ENCODE peak calls at places on chromosomes 5 and 9, in seven cellular contexts. W is stomach, F is tibial nerve, T is H1, K is transverse colon, X is K562, I is SK-N-SH. E is an unnamed sample.

GRCh38 chr9:115636596-115636995 is 517.0 kb upstream of the PAPPA start:
- DNase-seq in K (no peak), I (no peak), T (no peak), F (no peak), X (no peak), W (no peak), E (no peak)

GRCh38 chr9:93120846-93121315 is 13.2 kb downstream of the NINJ1 start:
- DNase-seq in W (no peak), X (no peak), I (no peak), T (no peak), K (no peak), F (no peak), E (no peak)

GRCh38 chr5:6712136-6712581 is 1.1 kb upstream of the TENT4A start:
- DNase-seq in X (peak), K (peak), F (peak), W (peak), T (peak), I (peak), E (no peak)

GRCh38 chr9:91900057-91900816 is 49.8 kb downstream of the ROR2 start:
- DNase-seq in W (no peak), X (peak), F (no peak), I (peak), T (no peak), K (no peak), E (no peak)

GRCh38 chr9:89869774-89870173 is 265.0 kb downstream of the GADD45G start:
- DNase-seq in T (no peak), W (no peak), K (no peak), X (no peak), F (no peak), I (no peak), E (no peak)

GRCh38 chr9:69104830-69105527 is 69.1 kb upstream of the TJP2 start:
- DNase-seq in T (peak), W (peak), K (peak), F (no peak), I (no peak), X (no peak), E (no peak)

GRCh38 chr9:105299190-105299854 is 54.9 kb downstream of the SLC44A1 start:
- DNase-seq in K (peak), F (no peak), I (no peak), T (no peak), W (peak), X (peak), E (no peak)

GRCh38 chr5:126917918-126918623 is 112.3 kb downstream of the MARCHF3 start:
- DNase-seq in W (no peak), K (no peak), I (peak), T (no peak), F (no peak), X (peak), E (no peak)

GRCh38 chr5:126568206-126568755 is 26.7 kb downstream of the ALDH7A1 start:
- DNase-seq in W (peak), X (no peak), I (no peak), T (no peak), K (no peak), F (no peak), E (no peak)

GRCh38 chr5:110903966-110904365 is 165.2 kb downstream of the SLC25A46 start:
- DNase-seq in F (no peak), I (no peak), T (no peak), K (no peak), X (no peak), W (no peak), E (no peak)

GRCh38 chr9:80968611-80969010 is 720.7 kb downstream of the TLE1 start:
- DNase-seq in I (no peak), K (no peak), F (no peak), W (no peak), X (no peak), T (no peak), E (no peak)

GRCh38 chr5:88883566-88884434 is 816 bp upstream of the MEF2C start:
- DNase-seq in T (peak), X (peak), W (peak), I (peak), K (peak), F (peak), E (no peak)

GRCh38 chr5:145161384-145161783 is 673.8 kb downstream of the PRELID2 start:
- DNase-seq in F (no peak), X (no peak), T (no peak), K (no peak), I (no peak), W (no peak), E (no peak)

GRCh38 chr9:23073136-23073535 is 626.5 kb downstream of the DMRTA1 start:
- DNase-seq in I (no peak), X (no peak), F (no peak), T (no peak), W (no peak), K (no peak), E (no peak)

GRCh38 chr9:71001780-71002386 is 119.5 kb downstream of the TRPM3 start:
- DNase-seq in K (peak), X (peak), F (no peak), W (peak), I (peak), T (no peak), E (no peak)

GRCh38 chr9:106143781-106144180 is 449.4 kb downstream of the TMEM38B start:
- DNase-seq in K (no peak), X (no peak), I (no peak), W (no peak), T (no peak), F (no peak), E (no peak)

GRCh38 chr5:132901036-132901435 is 27.6 kb downstream of the LEAP2 start:
- DNase-seq in I (no peak), X (no peak), W (no peak), K (no peak), F (no peak), T (no peak), E (no peak)

GRCh38 chr9:129552064-129552463 is 68.8 kb downstream of the C9orf50 start:
- DNase-seq in W (no peak), X (no peak), I (no peak), F (no peak), K (no peak), T (no peak), E (no peak)

GRCh38 chr5:53069626-53070025 is 39.9 kb downstream of the MOCS2 start:
- DNase-seq in X (no peak), T (no peak), F (no peak), W (no peak), K (no peak), I (no peak), E (no peak)

GRCh38 chr5:54285573-54286124 is 24.7 kb downstream of the ARL15 start:
- DNase-seq in W (no peak), I (no peak), F (no peak), X (no peak), T (no peak), K (peak), E (no peak)

GRCh38 chr5:157607371-157608161 is 32.0 kb upstream of the ADAM19 start:
- DNase-seq in K (peak), X (peak), F (no peak), W (no peak), I (no peak), T (no peak), E (no peak)

GRCh38 chr5:132813599-132814440 is 718 bp downstream of the SOWAHA start:
- DNase-seq in F (no peak), I (peak), K (peak), W (peak), T (peak), X (no peak), E (no peak)

DNA sequence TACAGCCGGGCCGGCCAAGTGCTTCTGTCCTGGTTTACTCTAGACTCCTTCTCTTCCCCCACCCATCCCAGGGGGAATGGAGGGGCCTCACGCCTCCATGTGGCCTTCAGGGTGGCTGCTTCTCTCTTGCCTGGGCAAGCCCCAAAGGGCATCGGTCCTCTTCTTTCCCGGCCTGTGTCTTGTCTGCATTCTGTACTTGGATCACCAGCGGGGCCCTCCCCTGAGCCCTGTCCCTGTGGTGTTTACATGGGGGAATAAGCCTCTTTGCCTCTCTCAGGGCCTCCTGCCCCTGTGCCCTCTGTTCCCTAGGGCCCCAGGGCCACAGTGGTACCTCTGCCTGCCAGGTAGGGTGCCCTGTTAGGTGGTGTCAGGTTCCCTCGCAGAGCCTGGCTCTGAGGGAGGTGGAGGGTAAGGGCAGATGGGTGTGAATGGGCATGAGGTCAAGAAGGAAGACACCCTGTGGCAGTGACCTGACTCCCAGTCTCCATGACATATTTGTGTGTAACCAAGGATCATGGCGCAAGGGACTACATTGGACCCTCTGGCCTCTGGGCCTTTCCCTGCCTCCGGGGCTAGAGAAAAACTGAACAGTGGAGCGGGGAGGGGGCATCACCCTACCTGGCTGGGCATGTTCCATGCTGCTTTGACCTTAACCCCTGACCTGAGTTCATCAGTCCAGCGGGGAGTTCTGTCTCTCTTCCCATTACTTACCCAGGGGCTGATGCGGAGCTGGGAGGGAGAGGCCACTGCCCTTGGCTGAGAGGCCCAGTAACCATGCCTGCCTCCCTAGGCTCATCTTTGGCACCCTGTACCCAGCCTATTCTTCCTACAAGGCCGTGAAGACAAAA is 1.6 kb downstream of the REEP2 start:
- DNase-seq in X (no peak), K (no peak), F (no peak), I (peak), T (no peak), W (no peak), E (no peak)
- TF ChIP-seq EP300 in X (no peak), K (no peak), F (no peak), I (no peak), T (no peak), W (no peak), E (no peak)

GRCh38 chr9:16421534-16421933 is 448.9 kb downstream of the BNC2 start:
- DNase-seq in X (no peak), T (no peak), F (no peak), K (no peak), I (peak), W (no peak), E (no peak)
- TF ChIP-seq EP300 in X (no peak), T (no peak), F (no peak), K (no peak), I (peak), W (no peak), E (no peak)

DNA sequence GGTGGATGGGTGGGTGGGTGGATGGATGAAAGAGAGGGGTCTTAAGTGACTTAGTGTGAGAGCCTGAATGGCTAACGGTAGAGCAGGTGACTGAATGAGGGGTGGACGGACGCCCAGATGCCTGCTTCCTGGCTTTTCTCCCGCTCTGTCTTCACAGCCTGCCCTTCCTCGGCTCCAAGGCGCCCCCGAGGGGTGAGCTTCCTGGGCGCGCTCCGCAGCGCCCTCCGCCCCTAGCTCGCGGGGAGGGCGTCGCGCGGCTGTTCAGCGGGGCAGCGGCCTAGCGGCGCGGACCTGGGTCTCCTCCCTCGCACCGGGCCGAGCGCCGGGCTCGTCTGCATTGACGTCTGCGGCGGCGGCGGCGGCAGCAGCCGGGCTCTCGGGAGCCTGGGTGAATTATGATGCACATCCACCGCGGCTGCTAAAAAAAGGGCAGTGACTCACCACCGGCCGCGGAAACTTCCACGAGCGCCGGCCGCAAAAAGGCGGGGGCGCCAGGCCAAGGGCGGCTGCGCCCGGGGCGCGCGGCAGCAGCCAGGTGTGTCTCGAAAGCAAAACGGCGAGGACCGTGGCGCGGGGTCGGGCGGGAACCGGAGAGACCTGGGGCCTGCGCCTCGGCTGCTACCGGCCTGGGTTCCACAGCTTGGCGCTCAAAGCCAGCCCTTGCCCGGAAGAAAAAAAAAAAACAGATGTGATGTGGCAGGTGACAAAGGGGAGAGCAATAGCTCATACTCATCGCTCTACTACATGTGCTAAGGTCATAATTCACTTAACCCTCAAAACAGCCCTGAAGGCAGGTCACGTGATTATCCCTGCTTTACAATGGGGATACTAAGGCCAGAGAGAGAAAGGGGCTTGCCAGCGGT is 143.0 kb upstream of the ADRA1B start:
- DNase-seq in K (peak), W (peak), F (peak), I (peak), T (peak), X (peak), E (no peak)
- TF ChIP-seq EP300 in K (no peak), W (no peak), F (peak), I (peak), T (no peak), X (no peak), E (peak)

GRCh38 chr5:20575515-20575914 is 587.5 kb upstream of the CDH18 start:
- DNase-seq in W (no peak), K (no peak), T (no peak), X (no peak), F (no peak), I (no peak), E (no peak)
- TF ChIP-seq EP300 in W (no peak), K (no peak), T (no peak), X (no peak), F (no peak), I (no peak), E (no peak)

DNA sequence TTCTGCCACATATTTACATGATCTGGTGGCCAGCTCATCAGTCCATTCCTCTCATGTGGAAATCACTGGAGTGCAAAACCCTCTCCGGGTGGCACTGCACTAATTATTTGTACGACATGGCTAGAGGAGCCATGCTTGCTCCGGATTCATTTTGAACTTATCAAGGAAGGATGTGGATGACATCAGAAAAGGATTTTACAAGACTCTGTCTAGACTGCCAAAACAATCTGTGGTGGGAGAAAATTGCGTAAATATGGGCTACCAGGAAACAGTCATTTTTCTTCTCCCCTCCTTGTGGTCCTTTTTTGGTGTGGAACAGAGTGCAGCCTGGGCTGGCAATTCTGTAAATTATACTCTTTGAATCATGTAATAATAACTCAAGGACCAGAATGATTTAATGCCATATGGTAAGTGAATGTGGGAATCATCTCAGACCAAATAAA is 123.4 kb upstream of the IFNE start:
- DNase-seq in W (no peak), K (no peak), T (no peak), X (no peak), F (no peak), I (no peak), E (no peak)
- TF ChIP-seq EP300 in W (no peak), K (no peak), T (no peak), X (no peak), F (no peak), I (no peak), E (no peak)

DNA sequence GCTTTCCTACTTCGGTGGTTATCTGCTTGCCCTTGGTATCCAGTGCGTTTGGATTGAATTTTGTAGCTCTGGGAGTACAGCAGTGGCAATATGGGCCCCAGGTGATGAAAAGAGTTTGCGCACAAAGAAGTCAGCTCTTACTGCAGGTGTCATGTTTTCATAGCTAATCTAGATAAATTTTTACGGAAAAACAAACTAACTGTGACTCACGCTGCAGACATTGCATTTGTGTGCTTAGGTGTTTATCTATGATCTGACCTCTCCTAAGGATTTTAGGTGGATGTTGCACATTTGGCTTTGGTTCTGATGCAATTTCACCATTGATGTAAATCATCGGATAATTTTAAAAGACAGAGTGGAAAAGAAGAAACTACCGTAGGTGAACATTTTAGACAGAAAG is 92.1 kb downstream of the VCAN start:
- DNase-seq in T (no peak), I (no peak), W (no peak), K (no peak), X (no peak), F (no peak), E (no peak)
- TF ChIP-seq EP300 in T (no peak), I (no peak), W (no peak), K (no peak), X (no peak), F (no peak), E (no peak)

GRCh38 chr5:165149439-165149838 is 1644.0 kb downstream of the MAT2B start:
- DNase-seq in K (no peak), X (no peak), W (no peak), I (no peak), F (no peak), T (no peak), E (no peak)
- TF ChIP-seq EP300 in K (no peak), X (no peak), W (no peak), I (no peak), F (no peak), T (no peak), E (no peak)

GRCh38 chr5:36657563-36657995 is 51.2 kb downstream of the SLC1A3 start:
- DNase-seq in W (peak), X (no peak), F (peak), T (no peak), I (no peak), K (no peak), E (no peak)
- TF ChIP-seq EP300 in W (no peak), X (no peak), F (peak), T (no peak), I (no peak), K (peak), E (no peak)